ENCODE peak calls at places on chromosomes 11 and 22, in eight cellular contexts. G, S, I, T, J, Y, B and A are unnamed samples.

GRCh38 chr11:119694334-119694733 is 34.7 kb downstream of the NECTIN1 start:
- DNase-seq in G (peak; percentile 36), S (no peak), I (peak; percentile 70), T (peak; percentile 80), J (no peak), Y (no peak), B (no peak), A (no peak)

GRCh38 chr11:58507355-58507754 is 550 bp downstream of the OR5B21 start:
- DNase-seq in G (no peak), S (no peak), I (no peak), T (no peak), J (no peak), Y (no peak), B (no peak), A (no peak)

GRCh38 chr11:88344869-88345268 is 7.3 kb upstream of the CTSC start:
- DNase-seq in G (no peak), S (no peak), I (no peak), T (no peak), J (no peak), Y (no peak), B (no peak), A (no peak)

GRCh38 chr11:130435671-130436070 is 7.3 kb upstream of the ADAMTS8 start:
- DNase-seq in G (peak; percentile 54), S (no peak), I (no peak), T (no peak), J (no peak), Y (no peak), B (no peak), A (no peak)

GRCh38 chr11:84383571-84383970 is 1097.4 kb upstream of the CCDC90B start:
- DNase-seq in G (peak; percentile 7), S (no peak), I (no peak), T (peak; percentile 6), J (no peak), Y (no peak), B (no peak), A (no peak)

GRCh38 chr22:21779444-21779843 is 43.9 kb upstream of the YPEL1 start:
- DNase-seq in G (no peak), S (no peak), I (no peak), T (no peak), J (no peak), Y (no peak), B (no peak), A (no peak)

GRCh38 chr11:41382927-41383326 is 76.5 kb downstream of the LRRC4C start:
- DNase-seq in G (peak; percentile 77), S (no peak), I (no peak), T (no peak), J (no peak), Y (no peak), B (no peak), A (no peak)

GRCh38 chr11:111778047-111778558 is 11.9 kb upstream of the PPP2R1B start:
- DNase-seq in G (no peak), S (no peak), I (no peak), T (no peak), J (no peak), Y (no peak), B (no peak), A (no peak)

GRCh38 chr11:15370774-15371173 is 256.1 kb downstream of the INSC start:
- DNase-seq in G (no peak), S (no peak), I (no peak), T (no peak), J (no peak), Y (no peak), B (no peak), A (no peak)

GRCh38 chr11:11763796-11764427 is 77.9 kb upstream of the USP47 start:
- DNase-seq in G (no peak), S (no peak), I (no peak), T (no peak), J (no peak), Y (no peak), B (no peak), A (no peak)

GRCh38 chr11:62238151-62238550 is 3.9 kb upstream of the SCGB1D2 start:
- DNase-seq in G (no peak), S (no peak), I (no peak), T (no peak), J (no peak), Y (no peak), B (no peak), A (no peak)

GRCh38 chr11:84437129-84438123 is 1151.3 kb upstream of the CCDC90B start:
- DNase-seq in G (no peak), S (peak; percentile 16), I (peak; percentile 15), T (peak; percentile 84), J (no peak), Y (no peak), B (no peak), A (peak; percentile 48)

GRCh38 chr11:116175707-116176106 is 597.1 kb downstream of the BUD13 start:
- DNase-seq in G (no peak), S (no peak), I (peak; percentile 1), T (no peak), J (no peak), Y (peak; percentile 43), B (no peak), A (no peak)

GRCh38 chr11:47007579-47007978 is 71.0 kb downstream of the CSTPP1 start:
- DNase-seq in G (no peak), S (no peak), I (no peak), T (no peak), J (no peak), Y (no peak), B (no peak), A (no peak)

GRCh38 chr11:67648796-67649613 is 1.5 kb downstream of the ACY3 start:
- DNase-seq in G (no peak), S (peak; percentile 85), I (no peak), T (no peak), J (no peak), Y (no peak), B (no peak), A (no peak)

GRCh38 chr11:67056640-67057409 is at the start of gene RHOD:
- DNase-seq in G (no peak), S (peak; percentile 25), I (peak; percentile 61), T (peak; percentile 76), J (no peak), Y (no peak), B (no peak), A (peak; percentile 54)

GRCh38 chr11:94494200-94494545 is 389 bp downstream of the ANKRD49 start:
- DNase-seq in G (no peak), S (no peak), I (no peak), T (no peak), J (no peak), Y (no peak), B (no peak), A (no peak)

GRCh38 chr22:47119181-47119580 is 356.7 kb downstream of the TBC1D22A start:
- DNase-seq in G (no peak), S (no peak), I (no peak), T (no peak), J (no peak), Y (no peak), B (no peak), A (no peak)

GRCh38 chr11:130737041-130737830 is 179.0 kb downstream of the SNX19 start:
- DNase-seq in G (peak; percentile 66), S (no peak), I (no peak), T (no peak), J (no peak), Y (no peak), B (no peak), A (no peak)

GRCh38 chr11:118310781-118311485 is 6.4 kb downstream of the CD3E start:
- DNase-seq in G (no peak), S (no peak), I (no peak), T (no peak), J (no peak), Y (no peak), B (no peak), A (no peak)

GRCh38 chr11:113161671-113162589 is 152.5 kb upstream of the TTC12 start:
- DNase-seq in G (no peak), S (no peak), I (no peak), T (peak; percentile 41), J (no peak), Y (no peak), B (no peak), A (no peak)

GRCh38 chr22:26592368-26593015 is 2.6 kb upstream of the TPST2 start:
- DNase-seq in G (no peak), S (peak; percentile 76), I (peak; percentile 45), T (peak; percentile 5), J (no peak), Y (no peak), B (no peak), A (no peak)

GRCh38 chr11:37141707-37142106 is 543.7 kb upstream of the RAG2 start:
- DNase-seq in G (no peak), S (no peak), I (no peak), T (no peak), J (no peak), Y (no peak), B (no peak), A (no peak)

GRCh38 chr11:85682330-85683305 is 3.4 kb downstream of the CCDC89 start:
- DNase-seq in G (peak; percentile 30), S (peak; percentile 51), I (peak; percentile 64), T (peak; percentile 71), J (no peak), Y (no peak), B (peak; percentile 25), A (peak; percentile 94)

GRCh38 chr22:44399196-44399837 is 86.6 kb upstream of the SHISAL1 start:
- DNase-seq in G (no peak), S (peak; percentile 4), I (no peak), T (peak; percentile 49), J (no peak), Y (peak; percentile 36), B (no peak), A (no peak)
- H3K27me3 ChIP-seq in G (peaks cover 7% of the 10 kb centered on the region), S (no peaks in the 10 kb centered on the region), I (no peaks in the 10 kb centered on the region), T (no peaks in the 10 kb centered on the region), J (no peaks in the 10 kb centered on the region), Y (no peaks in the 10 kb centered on the region), B (no peaks in the 10 kb centered on the region), A (no peaks in the 10 kb centered on the region)

GRCh38 chr11:56782167-56782847 is 33.8 kb upstream of the OR9G4 start:
- DNase-seq in G (no peak), S (no peak), I (no peak), T (no peak), J (no peak), Y (no peak), B (no peak), A (peak; percentile 14)
- H3K27me3 ChIP-seq in G (no peaks in the 10 kb centered on the region), S (no peaks in the 10 kb centered on the region), I (no peaks in the 10 kb centered on the region), T (no peaks in the 10 kb centered on the region), J (no peaks in the 10 kb centered on the region), Y (no peaks in the 10 kb centered on the region), B (no peaks in the 10 kb centered on the region), A (no peaks in the 10 kb centered on the region)

GRCh38 chr11:19410032-19410431 is 169.3 kb upstream of the E2F8 start:
- DNase-seq in G (no peak), S (no peak), I (no peak), T (no peak), J (no peak), Y (no peak), B (no peak), A (no peak)
- H3K27me3 ChIP-seq in G (peaks cover 19% of the 10 kb centered on the region), S (no peaks in the 10 kb centered on the region), I (no peaks in the 10 kb centered on the region), T (no peaks in the 10 kb centered on the region), J (peaks cover 2% of the 10 kb centered on the region), Y (no peaks in the 10 kb centered on the region), B (no peaks in the 10 kb centered on the region), A (no peaks in the 10 kb centered on the region)

DNA sequence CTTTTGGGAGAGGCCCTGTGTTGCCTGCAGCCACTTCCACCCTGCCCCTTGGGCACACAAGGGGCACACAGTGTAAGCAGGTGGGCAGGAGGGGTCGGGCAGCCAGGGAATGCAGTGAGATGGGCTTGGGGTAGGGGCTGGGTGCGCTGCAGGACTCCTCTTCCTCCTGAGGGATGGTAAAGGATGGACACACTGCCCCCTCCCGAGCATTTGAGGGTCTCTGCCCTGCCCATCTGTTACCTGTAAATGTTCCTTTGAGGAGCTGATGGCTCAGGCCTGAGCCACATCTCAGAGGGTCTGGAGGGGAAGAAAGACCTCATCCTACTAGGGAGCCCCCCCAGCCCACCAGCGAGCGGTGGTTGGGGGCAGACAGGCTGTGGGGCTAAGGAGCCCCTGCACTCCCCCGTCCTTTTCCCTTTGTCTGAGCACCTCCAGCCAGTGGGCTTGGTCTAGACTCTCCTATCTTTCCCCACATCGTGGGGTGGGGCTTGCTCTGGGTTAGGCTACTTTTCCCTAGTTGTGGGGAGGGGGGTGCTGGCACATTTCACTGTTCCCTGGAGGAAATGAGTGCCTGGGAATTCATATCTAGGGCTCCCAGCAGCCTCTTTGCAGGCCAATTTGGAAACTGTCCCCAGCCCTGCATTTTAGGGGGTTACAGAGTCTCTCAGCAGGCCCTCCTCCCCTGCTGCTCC is 1.7 kb upstream of the TSSC4 start:
- DNase-seq in G (no peak), S (no peak), I (no peak), T (no peak), J (no peak), Y (no peak), B (no peak), A (no peak)
- H3K27me3 ChIP-seq in G (no peaks in the 10 kb centered on the region), S (no peaks in the 10 kb centered on the region), I (no peaks in the 10 kb centered on the region), T (no peaks in the 10 kb centered on the region), J (no peaks in the 10 kb centered on the region), Y (no peaks in the 10 kb centered on the region), B (no peaks in the 10 kb centered on the region), A (no peaks in the 10 kb centered on the region)